ENCODE peak calls at places on chromosomes 16 and 17, in nine cellular contexts. H, K, U, B, S, E, P, V and L are unnamed samples.

GRCh38 chr16:76385831-76386230 is 108.6 kb downstream of the CNTNAP4 start:
- DNase-seq in H (no peak), K (no peak), U (no peak), B (no peak), S (no peak), E (no peak), P (no peak), V (no peak), L (no peak)

GRCh38 chr17:15947331-15947730 is 2.4 kb downstream of the ADORA2B start:
- DNase-seq in H (no peak), K (peak; percentile 47), U (no peak), B (no peak), S (peak; percentile 78), E (no peak), P (no peak), V (no peak), L (no peak)

GRCh38 chr17:17232303-17232621 is 4.7 kb downstream of the FLCN start:
- DNase-seq in H (no peak), K (no peak), U (no peak), B (no peak), S (no peak), E (no peak), P (no peak), V (no peak), L (no peak)

GRCh38 chr17:77332981-77333685 is 192.4 kb downstream of the SEC14L1 start:
- DNase-seq in H (no peak), K (peak; percentile 89), U (peak; percentile 40), B (no peak), S (no peak), E (no peak), P (no peak), V (peak; percentile 16), L (no peak)

GRCh38 chr17:40952675-40953074 is 14.1 kb downstream of the KRT39 start:
- DNase-seq in H (no peak), K (peak; percentile 96), U (no peak), B (no peak), S (no peak), E (no peak), P (no peak), V (no peak), L (no peak)

GRCh38 chr17:40791808-40792436 is 7.8 kb downstream of the KRT28 start:
- DNase-seq in H (no peak), K (peak; percentile 45), U (no peak), B (no peak), S (no peak), E (peak; percentile 41), P (no peak), V (no peak), L (no peak)

GRCh38 chr17:81513669-81514484 is 1.3 kb upstream of the ACTG1 start:
- DNase-seq in H (no peak), K (peak; percentile 87), U (peak; percentile 28), B (no peak), S (peak; percentile 84), E (no peak), P (no peak), V (peak; percentile 86), L (no peak)

GRCh38 chr17:73131993-73132595 is 32.7 kb upstream of the SSTR2 start:
- DNase-seq in H (no peak), K (no peak), U (no peak), B (no peak), S (no peak), E (no peak), P (no peak), V (no peak), L (no peak)

GRCh38 chr17:56785396-56785795 is 48.3 kb downstream of the C17orf67 start:
- DNase-seq in H (no peak), K (peak; percentile 40), U (no peak), B (no peak), S (no peak), E (no peak), P (no peak), V (no peak), L (no peak)

GRCh38 chr17:50514936-50515702 is 6.9 kb downstream of the MYCBPAP start:
- DNase-seq in H (no peak), K (peak; percentile 31), U (no peak), B (no peak), S (no peak), E (no peak), P (no peak), V (no peak), L (no peak)

GRCh38 chr17:58056476-58056875 is 26.7 kb upstream of the DYNLL2 start:
- DNase-seq in H (no peak), K (no peak), U (no peak), B (no peak), S (no peak), E (no peak), P (no peak), V (no peak), L (no peak)

GRCh38 chr17:61397086-61397842 is 2.4 kb upstream of the TBX2 start:
- DNase-seq in H (no peak), K (no peak), U (no peak), B (no peak), S (no peak), E (no peak), P (no peak), V (peak; percentile 68), L (no peak)

GRCh38 chr17:802901-803881 is 21.0 kb downstream of the MRM3 start:
- DNase-seq in H (no peak), K (no peak), U (no peak), B (no peak), S (no peak), E (no peak), P (no peak), V (no peak), L (no peak)

GRCh38 chr17:74089869-74090464 is 113.5 kb upstream of the RPL38 start:
- DNase-seq in H (peak; percentile 10), K (peak; percentile 31), U (peak; percentile 10), B (peak; percentile 29), S (no peak), E (peak; percentile 66), P (no peak), V (peak; percentile 78), L (no peak)

GRCh38 chr16:14071576-14072271 is 605 bp downstream of the MRTFB start:
- DNase-seq in H (peak; percentile 13), K (peak; percentile 9), U (no peak), B (no peak), S (no peak), E (no peak), P (no peak), V (no peak), L (no peak)

GRCh38 chr17:67004191-67004590 is 39.7 kb downstream of the CACNG4 start:
- DNase-seq in H (no peak), K (no peak), U (no peak), B (no peak), S (no peak), E (no peak), P (no peak), V (no peak), L (no peak)

GRCh38 chr16:84254080-84254479 is 14.3 kb upstream of the KCNG4 start:
- DNase-seq in H (no peak), K (no peak), U (no peak), B (no peak), S (no peak), E (no peak), P (no peak), V (no peak), L (no peak)

GRCh38 chr17:67079481-67079880 is 35.1 kb downstream of the CACNG1 start:
- DNase-seq in H (no peak), K (no peak), U (no peak), B (no peak), S (no peak), E (no peak), P (no peak), V (no peak), L (no peak)

GRCh38 chr17:74862108-74862901 is 2.6 kb upstream of the GRIN2C start:
- DNase-seq in H (peak; percentile 42), K (peak; percentile 19), U (peak; percentile 64), B (no peak), S (no peak), E (no peak), P (peak; percentile 58), V (peak; percentile 86), L (peak; percentile 51)

GRCh38 chr17:59874366-59874765 is 18.4 kb downstream of the TUBD1 start:
- DNase-seq in H (no peak), K (no peak), U (no peak), B (no peak), S (no peak), E (no peak), P (no peak), V (no peak), L (no peak)

GRCh38 chr17:29124135-29124930 is 55.9 kb downstream of the MYO18A start:
- DNase-seq in H (no peak), K (peak; percentile 81), U (no peak), B (peak; percentile 35), S (no peak), E (no peak), P (no peak), V (no peak), L (no peak)

GRCh38 chr16:65469116-65469515 is 347.3 kb upstream of the CDH11 start:
- DNase-seq in H (no peak), K (no peak), U (no peak), B (no peak), S (no peak), E (no peak), P (no peak), V (no peak), L (no peak)

GRCh38 chr17:39737761-39738567 is at the start of gene GRB7:
- DNase-seq in H (no peak), K (no peak), U (no peak), B (peak; percentile 38), S (peak; percentile 83), E (peak; percentile 57), P (no peak), V (peak; percentile 91), L (no peak)